ENCODE peak calls at places on chromosomes 13 and 19, in six cellular contexts. O is pancreas, F is fibroblast of pulmonary artery, Q is fibroblast of villous mesenchyme, P is fibroblast of mammary gland, V is A549. W is an unnamed sample.

GRCh38 chr19:8446055-8446709 is 1.4 kb downstream of the HNRNPM start:
- DNase-seq in Q (no peak), P (no peak), F (no peak), O (no peak), V (no peak), W (no peak)

GRCh38 chr13:113349050-113349449 is 14.9 kb downstream of the GRTP1 start:
- DNase-seq in P (no peak), V (no peak), F (no peak), Q (no peak), O (no peak), W (no peak)

GRCh38 chr19:10238172-10238783 is 7.1 kb upstream of the S1PR2 start:
- DNase-seq in P (peak), V (peak), F (peak), O (peak), Q (peak), W (peak)

GRCh38 chr13:90118467-90119071 is 1228.9 kb upstream of the MIR17HG start:
- DNase-seq in Q (no peak), P (no peak), O (no peak), F (no peak), V (no peak), W (no peak)

GRCh38 chr19:49145485-49146407 is 9.4 kb downstream of the HRC start:
- DNase-seq in V (peak), O (peak), Q (peak), F (peak), P (peak), W (peak)

GRCh38 chr13:85665286-85665685 is 133.9 kb downstream of the SLITRK6 start:
- DNase-seq in V (no peak), P (peak), O (no peak), F (peak), Q (no peak), W (no peak)

GRCh38 chr13:112730157-112730671 is 40.4 kb downstream of the ATP11A start:
- DNase-seq in F (peak), P (no peak), O (no peak), V (no peak), Q (peak), W (peak)

GRCh38 chr13:66358564-66358963 is 871.6 kb downstream of the PCDH9 start:
- DNase-seq in F (no peak), O (no peak), Q (no peak), P (no peak), V (no peak), W (no peak)

GRCh38 chr13:94673841-94674240 is 38.5 kb downstream of the SOX21 start:
- DNase-seq in P (no peak), F (no peak), V (no peak), Q (no peak), O (no peak), W (no peak)

GRCh38 chr13:32259116-32259515 is 56.0 kb downstream of the ZAR1L start:
- DNase-seq in O (no peak), P (no peak), F (no peak), Q (no peak), V (no peak), W (no peak)

GRCh38 chr13:76929975-76930374 is 18.3 kb upstream of the ACOD1 start:
- DNase-seq in O (no peak), F (no peak), V (no peak), P (no peak), Q (no peak), W (no peak)

GRCh38 chr13:97226788-97227627 is 4.9 kb downstream of the MBNL2 start:
- DNase-seq in P (no peak), V (no peak), O (no peak), F (peak), Q (peak), W (no peak)

GRCh38 chr19:35309481-35310279 is 17.7 kb downstream of the MAG start:
- DNase-seq in V (no peak), P (no peak), Q (peak), O (peak), F (peak), W (peak)

GRCh38 chr13:26719356-26719945 is 41.1 kb downstream of the GPR12 start:
- DNase-seq in P (no peak), F (no peak), O (no peak), Q (peak), V (no peak), W (no peak)
- TF ChIP-seq CTCF in P (peak), F (peak), O (no peak), Q (no peak), V (no peak), W (peak)

DNA sequence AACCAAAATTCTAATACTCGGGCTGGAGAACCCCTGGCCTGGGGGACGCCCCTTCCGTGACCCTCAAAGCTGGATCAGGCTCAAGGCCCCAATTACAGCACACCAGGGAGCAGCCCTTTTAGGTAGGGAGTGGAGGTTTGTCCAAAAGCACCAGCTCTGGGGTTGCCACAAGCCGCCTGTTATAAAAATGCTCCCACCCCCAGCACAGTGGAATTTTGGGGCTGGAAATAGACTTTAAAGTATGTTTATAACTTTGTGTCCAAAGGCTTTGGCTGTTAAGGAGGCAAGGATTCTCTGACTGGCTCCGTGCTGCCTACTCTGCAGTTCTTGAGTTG is 564 bp upstream of the GMIP start:
- DNase-seq in F (no peak), Q (no peak), O (no peak), V (no peak), P (no peak), W (no peak)
- TF ChIP-seq CTCF in F (no peak), Q (no peak), O (no peak), V (peak), P (no peak), W (peak)

DNA sequence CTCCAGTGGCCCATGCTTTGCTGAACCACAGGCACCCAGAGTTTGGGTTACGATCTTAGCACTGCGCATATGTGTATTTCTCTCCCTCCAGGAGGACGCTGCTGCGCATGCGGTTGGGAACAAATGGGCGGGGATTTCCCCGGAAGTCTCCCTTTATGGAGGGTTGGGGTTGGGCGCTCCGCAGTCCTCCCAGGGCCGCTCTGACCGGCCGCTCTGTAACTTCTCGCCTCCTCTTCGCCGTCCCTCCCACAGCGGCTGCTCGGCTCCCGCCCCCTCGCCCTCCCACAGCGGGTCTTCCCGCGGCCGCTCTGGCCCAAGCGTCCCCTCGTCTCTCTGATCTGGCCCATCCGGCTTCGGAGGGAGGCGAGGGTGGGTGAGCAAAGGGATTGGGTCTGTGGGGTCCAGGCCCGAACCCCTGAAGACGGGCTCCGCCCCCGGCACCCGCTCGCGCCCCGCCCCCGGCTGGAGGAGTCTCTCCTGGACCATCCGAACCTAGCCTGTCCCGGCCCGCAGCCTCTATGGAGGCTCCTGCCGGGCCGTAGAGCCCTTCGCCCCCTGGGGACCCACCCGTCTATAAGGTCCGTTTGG is at the start of gene MEGF8:
- DNase-seq in Q (peak), V (peak), P (peak), O (peak), F (peak), W (peak)
- TF ChIP-seq CTCF in Q (peak), V (no peak), P (no peak), O (peak), F (peak), W (peak)

GRCh38 chr19:18412610-18413239 is 6.5 kb upstream of the SSBP4 start:
- DNase-seq in P (no peak), O (no peak), Q (no peak), V (no peak), F (no peak), W (no peak)
- TF ChIP-seq CTCF in P (no peak), O (no peak), Q (no peak), V (no peak), F (no peak), W (no peak)

GRCh38 chr13:36819064-36819810 is at the start of gene RFXAP:
- DNase-seq in F (peak), O (peak), V (peak), P (peak), Q (peak), W (peak)
- TF ChIP-seq CTCF in F (no peak), O (no peak), V (no peak), P (no peak), Q (no peak), W (no peak)

DNA sequence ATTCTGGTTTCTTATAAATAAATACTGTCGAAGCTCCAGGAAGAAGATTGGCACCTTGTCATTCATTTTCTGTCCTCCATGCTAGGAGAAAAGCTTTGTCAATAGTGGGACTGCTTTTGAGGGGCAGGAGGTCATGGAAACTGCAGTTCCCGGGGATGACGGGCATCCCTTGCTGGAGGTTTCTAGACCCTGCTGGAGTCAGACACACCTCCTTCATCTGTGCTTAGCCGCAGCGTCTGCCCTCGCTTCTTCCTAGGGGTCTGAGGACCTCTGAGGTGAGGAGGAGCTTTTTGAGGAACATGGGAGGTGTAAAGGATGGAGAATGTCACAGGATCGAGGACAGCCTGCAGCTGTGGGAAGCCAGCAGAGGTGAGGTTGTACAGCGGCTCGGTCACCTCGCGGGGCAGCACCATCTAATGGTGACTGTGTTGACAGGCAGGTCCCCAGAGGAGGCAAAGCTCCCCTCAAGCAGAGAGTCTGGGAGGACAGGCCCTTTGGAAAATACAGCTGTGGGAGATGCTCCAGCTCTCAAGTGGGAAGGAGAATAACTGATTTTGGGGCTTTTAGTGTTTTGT is 172.7 kb upstream of the RNF113B start:
- DNase-seq in V (no peak), P (no peak), Q (no peak), F (no peak), O (peak), W (no peak)
- TF ChIP-seq CTCF in V (no peak), P (no peak), Q (no peak), F (peak), O (no peak), W (peak)